ENCODE peak calls at places on chromosomes 7 and 10, in five cellular contexts. S is A549, I is WTC11, U is GM12878, A is K562. M is an unnamed sample.

GRCh38 chr10:104445359-104445758 is 91.7 kb downstream of the CFAP58 start:
- DNase-seq in A (no peak), U (no peak), I (no peak), S (no peak), M (no peak)

GRCh38 chr10:129104266-129105045 is 362.6 kb upstream of the MGMT start:
- DNase-seq in A (no peak), S (no peak), I (no peak), U (no peak), M (no peak)

GRCh38 chr10:21173964-21174669 is 277.0 kb upstream of the NEBL start:
- DNase-seq in I (peak), A (peak), U (no peak), S (peak), M (no peak)

GRCh38 chr7:42456267-42456666 is 219.3 kb upstream of the GLI3 start:
- DNase-seq in A (no peak), S (no peak), U (no peak), I (no peak), M (no peak)

GRCh38 chr10:126570631-126571170 is 99.8 kb downstream of the C10orf90 start:
- DNase-seq in U (no peak), I (no peak), A (no peak), S (no peak), M (no peak)

GRCh38 chr10:7605565-7606295 is 61.0 kb downstream of the ITIH5 start:
- DNase-seq in U (no peak), S (no peak), I (no peak), A (no peak), M (no peak)

GRCh38 chr10:109698121-109698520 is 225.2 kb downstream of the XPNPEP1 start:
- DNase-seq in A (no peak), I (no peak), S (no peak), U (no peak), M (no peak)

GRCh38 chr7:69696686-69697685 is 98.7 kb downstream of the AUTS2 start:
- DNase-seq in I (no peak), A (no peak), S (no peak), U (no peak), M (no peak)

GRCh38 chr10:47358457-47358856 is 10.3 kb downstream of the RBP3 start:
- DNase-seq in I (no peak), A (no peak), S (no peak), U (no peak), M (no peak)

GRCh38 chr10:60024506-60024905 is 118.2 kb upstream of the CCDC6 start:
- DNase-seq in U (no peak), I (no peak), S (no peak), A (no peak), M (no peak)

GRCh38 chr10:63206997-63207952 is 74.1 kb downstream of the NRBF2 start:
- DNase-seq in I (no peak), S (no peak), A (no peak), U (peak), M (no peak)

GRCh38 chr7:94908204-94909022 is 1.0 kb downstream of the PPP1R9A start:
- DNase-seq in I (peak), U (no peak), A (no peak), S (peak), M (peak)

GRCh38 chr10:63769367-63769766 is 248.2 kb downstream of the REEP3 start:
- DNase-seq in I (no peak), A (no peak), S (no peak), U (no peak), M (no peak)

GRCh38 chr7:44162785-44163395 is 21.8 kb upstream of the MYL7 start:
- DNase-seq in U (no peak), S (no peak), A (no peak), I (no peak), M (no peak)

GRCh38 chr7:156174428-156174827 is 362.2 kb upstream of the SHH start:
- DNase-seq in U (no peak), I (no peak), S (no peak), A (no peak), M (no peak)

GRCh38 chr10:4215485-4215884 is 430.5 kb upstream of the KLF6 start:
- DNase-seq in I (no peak), A (no peak), U (no peak), S (no peak), M (no peak)

GRCh38 chr10:97000487-97001182 is 168.5 kb downstream of the LCOR start:
- DNase-seq in S (no peak), U (no peak), I (peak), A (no peak), M (peak)

GRCh38 chr10:63798599-63799498 is 277.6 kb downstream of the REEP3 start:
- DNase-seq in U (no peak), I (no peak), A (no peak), S (peak), M (peak)

GRCh38 chr7:116439856-116440549 is 59.5 kb upstream of the CAV2 start:
- DNase-seq in U (no peak), S (no peak), I (no peak), A (peak), M (no peak)

GRCh38 chr10:107740962-107741690 is 576.6 kb upstream of the SORCS1 start:
- DNase-seq in S (no peak), I (no peak), A (no peak), U (no peak), M (no peak)

GRCh38 chr7:155807013-155807804 is 5.1 kb downstream of the SHH start:
- DNase-seq in U (no peak), A (no peak), I (no peak), S (no peak), M (no peak)

GRCh38 chr7:127674361-127674760 is 22.4 kb downstream of the SND1 start:
- DNase-seq in I (no peak), U (no peak), S (no peak), A (no peak), M (no peak)

GRCh38 chr10:33163941-33164824 is 170.3 kb downstream of the NRP1 start:
- DNase-seq in A (no peak), U (no peak), S (peak), I (no peak), M (peak)

GRCh38 chr7:50305697-50306300 is 1.3 kb downstream of the IKZF1 start:
- DNase-seq in I (no peak), U (no peak), A (no peak), S (no peak), M (no peak)

GRCh38 chr10:33815776-33816175 is 481.3 kb upstream of the NRP1 start:
- DNase-seq in U (no peak), I (no peak), A (peak), S (peak), M (no peak)

GRCh38 chr7:101370836-101371235 is 8.2 kb downstream of the COL26A1 start:
- DNase-seq in S (no peak), U (no peak), I (no peak), A (no peak), M (no peak)

GRCh38 chr10:122727426-122727825 is 27.8 kb upstream of the C10orf120 start:
- DNase-seq in A (no peak), I (no peak), S (no peak), U (no peak), M (no peak)

GRCh38 chr7:111098011-111098925 is 7.3 kb downstream of the LRRN3 start:
- DNase-seq in S (peak), A (peak), I (peak), U (no peak), M (peak)
- TF ChIP-seq ESRRA in S (no peak), A (no peak), I (no peak), U (no peak), M (no peak)

GRCh38 chr7:36188266-36188665 is 35.2 kb downstream of the EEPD1 start:
- DNase-seq in I (no peak), U (no peak), S (no peak), A (no peak), M (no peak)
- TF ChIP-seq ESRRA in I (no peak), U (no peak), S (no peak), A (no peak), M (no peak)

DNA sequence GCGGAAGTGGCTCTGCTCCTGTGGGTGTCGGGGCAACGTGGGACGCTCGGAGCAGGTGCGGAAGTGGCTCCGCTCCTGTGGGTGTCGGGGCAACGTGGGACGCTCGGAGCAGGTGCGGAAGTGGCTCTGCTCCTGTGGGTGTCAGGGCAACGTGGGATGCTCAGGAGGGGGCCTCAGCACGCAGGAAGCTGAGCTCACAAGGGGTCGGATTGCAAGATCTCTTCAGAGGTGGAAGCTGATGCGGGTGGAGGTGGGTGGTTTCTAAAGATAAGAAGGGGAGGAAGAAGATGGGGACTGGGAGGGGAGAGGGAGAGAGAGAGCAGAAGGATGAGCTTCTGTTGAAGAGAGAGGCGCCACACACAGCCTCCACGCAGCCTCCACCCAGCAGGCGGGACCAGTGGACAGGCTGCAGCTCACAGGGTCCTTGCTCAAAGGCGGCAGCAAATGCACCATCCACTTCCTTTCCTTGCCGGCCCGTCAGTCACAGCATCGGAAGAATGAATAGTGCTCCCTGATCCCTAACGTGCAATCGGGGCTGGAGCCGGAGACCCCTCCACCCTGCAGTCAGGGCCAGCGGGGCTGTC is 78.7 kb downstream of the PTPRN2 start:
- DNase-seq in U (no peak), A (peak), I (no peak), S (no peak), M (no peak)
- TF ChIP-seq ESRRA in U (no peak), A (no peak), I (no peak), S (no peak), M (no peak)

DNA sequence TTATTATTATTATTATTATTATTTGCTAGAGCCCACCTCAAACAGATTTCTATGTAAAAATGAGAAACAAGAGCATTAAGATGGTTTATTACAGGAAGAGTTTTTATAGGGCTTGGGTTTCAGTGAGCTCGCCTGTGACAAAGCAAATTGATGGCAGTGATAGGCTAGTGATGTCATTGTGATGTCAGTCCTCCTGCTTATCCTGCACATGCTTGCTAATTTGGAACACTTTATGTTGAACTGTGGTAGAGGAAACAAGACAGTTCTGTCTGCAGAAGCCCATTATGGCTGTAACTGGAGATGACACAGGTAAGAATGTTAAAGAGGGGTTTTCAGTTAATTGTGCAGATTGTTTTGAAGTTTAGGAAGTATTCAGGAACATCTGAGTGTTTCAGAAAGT is 68.3 kb downstream of the CREM start:
- DNase-seq in A (peak), S (peak), U (no peak), I (no peak), M (no peak)
- TF ChIP-seq ESRRA in A (no peak), S (no peak), U (no peak), I (no peak), M (no peak)

GRCh38 chr10:88497878-88498277 is 85.2 kb downstream of the RNLS start:
- DNase-seq in S (no peak), A (no peak), U (no peak), I (no peak), M (no peak)

GRCh38 chr10:88494537-88494936 is 88.6 kb downstream of the RNLS start:
- DNase-seq in U (no peak), I (no peak), S (no peak), A (no peak), M (no peak)

GRCh38 chr10:88491314-88491713 is 91.8 kb downstream of the RNLS start:
- DNase-seq in A (no peak), S (no peak), I (no peak), U (no peak), M (no peak)

GRCh38 chr10:88490216-88490980 is 92.7 kb downstream of the RNLS start:
- DNase-seq in U (no peak), A (no peak), I (no peak), S (no peak), M (no peak)

DNA sequence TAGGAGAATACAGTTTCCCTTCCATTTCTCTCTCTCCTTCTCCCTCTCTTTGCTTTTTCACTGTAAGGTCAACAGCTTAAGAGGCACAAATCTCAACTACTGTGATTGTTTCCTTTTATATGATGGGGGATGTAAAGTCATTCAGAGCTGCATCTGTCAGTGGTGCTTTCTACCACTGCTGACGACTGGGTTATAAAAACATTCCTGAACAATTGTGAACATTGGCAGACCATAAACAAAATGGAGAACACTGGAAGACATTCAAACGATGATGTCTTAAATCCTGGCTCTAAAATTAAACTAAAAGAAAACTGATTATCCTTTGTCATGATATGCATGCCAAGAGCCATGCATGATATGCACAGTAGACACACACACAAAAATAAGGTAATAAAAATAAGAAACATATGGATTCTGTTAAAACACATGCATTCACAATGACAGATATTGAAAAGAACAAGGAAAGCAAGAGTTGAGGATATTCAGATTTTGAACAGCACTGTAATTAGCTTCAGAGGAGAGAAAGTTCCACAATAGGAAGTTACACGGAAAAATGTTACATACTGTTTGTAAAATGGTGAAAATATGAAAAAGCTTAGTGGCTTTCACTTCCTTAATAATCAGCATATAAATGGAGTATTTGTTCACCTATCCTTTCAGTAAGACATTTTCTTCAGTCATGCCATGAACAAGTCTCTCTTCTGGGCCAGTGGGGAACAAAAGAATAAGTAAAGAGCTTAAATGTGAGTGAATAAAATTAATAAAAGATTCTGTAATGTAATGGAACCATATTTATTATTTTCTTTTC is 89.2 kb downstream of the RNLS start:
- DNase-seq in S (no peak), A (no peak), U (no peak), I (no peak), M (no peak)
- TF ChIP-seq ESRRA in S (no peak), A (no peak), U (no peak), I (no peak), M (no peak)

GRCh38 chr7:18198868-18199267 is 171.2 kb upstream of the PRPS1L1 start:
- DNase-seq in A (no peak), I (no peak), U (no peak), S (no peak), M (no peak)

GRCh38 chr7:18196638-18197037 is 169.0 kb upstream of the PRPS1L1 start:
- DNase-seq in S (no peak), I (no peak), A (no peak), U (no peak), M (no peak)

GRCh38 chr7:18202315-18203045 is 174.8 kb upstream of the PRPS1L1 start:
- DNase-seq in I (no peak), S (no peak), A (no peak), U (no peak), M (no peak)

GRCh38 chr7:18201349-18201748 is 173.7 kb upstream of the PRPS1L1 start:
- DNase-seq in S (no peak), A (no peak), I (no peak), U (no peak), M (no peak)

GRCh38 chr7:18200855-18201254 is 173.2 kb upstream of the PRPS1L1 start:
- DNase-seq in A (no peak), I (no peak), S (no peak), U (no peak), M (no peak)
- TF ChIP-seq ESRRA in A (no peak), I (no peak), S (no peak), U (no peak), M (no peak)

DNA sequence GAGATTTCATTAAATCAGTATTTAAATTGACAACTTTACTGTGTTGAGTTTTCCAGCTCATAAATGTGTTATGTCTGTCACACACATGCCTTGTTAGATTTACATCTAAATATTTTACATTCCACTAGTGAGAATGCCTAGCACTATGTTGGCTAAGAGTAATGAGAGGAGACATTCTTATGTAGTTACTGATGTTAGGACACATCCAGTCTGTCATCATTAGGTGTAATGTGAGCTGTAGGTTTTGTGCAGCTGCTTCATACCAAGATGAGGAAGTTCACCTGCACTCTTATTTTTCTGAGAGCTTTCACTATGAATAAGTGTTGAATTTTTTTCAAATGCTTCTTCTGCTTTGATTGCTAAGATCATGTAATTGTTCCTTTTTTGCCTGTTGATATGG is 218.0 kb upstream of the IGFBP3 start:
- DNase-seq in U (peak), S (peak), A (no peak), I (no peak), M (no peak)
- TF ChIP-seq ESRRA in U (no peak), S (no peak), A (no peak), I (no peak), M (no peak)